ENCODE peak calls at places on chromosomes 11 and 22, in eight cellular contexts. V is colonic mucosa, M is C1 segment of cervical spinal cord, C is cardiac muscle cell, H is ACHN, W is GM04503, S is left cardiac atrium, D is caudate nucleus. Z is an unnamed sample.

GRCh38 chr11:1983601-1983961 is 14.1 kb downstream of the H19 start:
- DNase-seq in V (no peak), M (no peak), C (no peak), H (no peak), W (no peak), S (no peak), D (no peak), Z (peak)

GRCh38 chr11:42085736-42086135 is 626.3 kb upstream of the LRRC4C start:
- DNase-seq in V (no peak), M (peak), C (no peak), H (no peak), W (no peak), S (no peak), D (no peak), Z (no peak)

GRCh38 chr22:31734512-31734911 is 15.4 kb downstream of the PRR14L start:
- DNase-seq in V (no peak), M (no peak), C (peak), H (peak), W (no peak), S (no peak), D (no peak), Z (no peak)

GRCh38 chr22:27903805-27904473 is 15.1 kb downstream of the PITPNB start:
- DNase-seq in V (no peak), M (no peak), C (peak), H (no peak), W (no peak), S (no peak), D (no peak), Z (no peak)

GRCh38 chr11:21475276-21475675 is 717.6 kb upstream of the ANO5 start:
- DNase-seq in V (no peak), M (no peak), C (no peak), H (no peak), W (no peak), S (no peak), D (no peak), Z (no peak)

GRCh38 chr22:26756675-26757293 is 99.4 kb downstream of the MIAT start:
- DNase-seq in V (peak), M (peak), C (peak), H (peak), W (no peak), S (peak), D (peak), Z (peak)

GRCh38 chr11:44133335-44133946 is 38.0 kb downstream of the EXT2 start:
- DNase-seq in V (no peak), M (no peak), C (peak), H (peak), W (no peak), S (no peak), D (no peak), Z (no peak)

GRCh38 chr11:2777871-2778629 is 78.3 kb upstream of the KCNQ1OT1 start:
- DNase-seq in V (peak), M (no peak), C (no peak), H (no peak), W (no peak), S (peak), D (no peak), Z (peak)

GRCh38 chr11:65390099-65390941 is 3.9 kb downstream of the FRMD8 start:
- DNase-seq in V (no peak), M (no peak), C (peak), H (no peak), W (no peak), S (no peak), D (no peak), Z (no peak)

GRCh38 chr11:103326070-103326794 is 217.0 kb downstream of the DYNC2H1 start:
- DNase-seq in V (peak), M (no peak), C (peak), H (peak), W (peak), S (peak), D (no peak), Z (no peak)

GRCh38 chr22:43110444-43110926 is at the start of gene BIK:
- DNase-seq in V (peak), M (no peak), C (peak), H (peak), W (no peak), S (peak), D (no peak), Z (peak)

GRCh38 chr22:23036684-23037428 is 33.5 kb upstream of the GNAZ start:
- DNase-seq in V (no peak), M (no peak), C (peak), H (no peak), W (peak), S (no peak), D (no peak), Z (no peak)

GRCh38 chr11:19648321-19648720 is 64.3 kb upstream of the NAV2 start:
- DNase-seq in V (no peak), M (no peak), C (no peak), H (no peak), W (no peak), S (no peak), D (no peak), Z (no peak)

GRCh38 chr11:62667460-62667859 is 2.3 kb downstream of the CSKMT start:
- DNase-seq in V (no peak), M (no peak), C (no peak), H (no peak), W (no peak), S (no peak), D (no peak), Z (no peak)

GRCh38 chr22:22216450-22216959 is 28.1 kb upstream of the VPREB1 start:
- DNase-seq in V (no peak), M (no peak), C (no peak), H (no peak), W (no peak), S (no peak), D (no peak), Z (no peak)

GRCh38 chr11:102177974-102178631 is 67.9 kb downstream of the YAP1 start:
- DNase-seq in V (no peak), M (no peak), C (peak), H (peak), W (peak), S (no peak), D (no peak), Z (no peak)

GRCh38 chr22:39277135-39277607 is 32.4 kb upstream of the PDGFB start:
- DNase-seq in V (no peak), M (no peak), C (peak), H (no peak), W (no peak), S (no peak), D (no peak), Z (no peak)

GRCh38 chr11:9973921-9974320 is 310.0 kb downstream of the SWAP70 start:
- DNase-seq in V (no peak), M (no peak), C (no peak), H (no peak), W (no peak), S (no peak), D (no peak), Z (no peak)

GRCh38 chr11:116857316-116857715 is 19.9 kb upstream of the APOA1 start:
- DNase-seq in V (no peak), M (no peak), C (peak), H (no peak), W (no peak), S (no peak), D (no peak), Z (no peak)

GRCh38 chr11:76621866-76622265 is 48.7 kb downstream of the LRRC32 start:
- DNase-seq in V (no peak), M (no peak), C (peak), H (no peak), W (no peak), S (no peak), D (no peak), Z (no peak)

GRCh38 chr11:112584674-112585073 is 324.0 kb upstream of the PLET1 start:
- DNase-seq in V (no peak), M (no peak), C (no peak), H (no peak), W (no peak), S (no peak), D (no peak), Z (no peak)

GRCh38 chr11:94504689-94505293 is 7.5 kb upstream of the C11orf97 start:
- DNase-seq in V (no peak), M (no peak), C (peak), H (peak), W (no peak), S (no peak), D (no peak), Z (no peak)

GRCh38 chr11:45145421-45146071 is 893 bp upstream of the PRDM11 start:
- DNase-seq in V (peak), M (no peak), C (peak), H (no peak), W (no peak), S (peak), D (no peak), Z (peak)

GRCh38 chr22:44968736-44969135 is 41.1 kb downstream of the PHF21B start:
- DNase-seq in V (no peak), M (no peak), C (no peak), H (no peak), W (no peak), S (no peak), D (no peak), Z (no peak)

GRCh38 chr22:43745783-43746356 is 66.2 kb downstream of the EFCAB6 start:
- DNase-seq in V (no peak), M (no peak), C (no peak), H (no peak), W (no peak), S (no peak), D (no peak), Z (no peak)

GRCh38 chr11:72267956-72268617 is 24.1 kb upstream of the PHOX2A start:
- DNase-seq in V (no peak), M (no peak), C (no peak), H (no peak), W (no peak), S (no peak), D (no peak), Z (no peak)

GRCh38 chr11:35802221-35802620 is 139.6 kb downstream of the TRIM44 start:
- DNase-seq in V (no peak), M (no peak), C (no peak), H (no peak), W (no peak), S (no peak), D (no peak), Z (no peak)

GRCh38 chr11:103484545-103484944 is 375.3 kb downstream of the DYNC2H1 start:
- DNase-seq in V (no peak), M (no peak), C (no peak), H (peak), W (no peak), S (no peak), D (no peak), Z (no peak)

GRCh38 chr11:61700221-61700620 is 20.0 kb downstream of the DAGLA start:
- DNase-seq in V (peak), M (no peak), C (peak), H (peak), W (peak), S (no peak), D (no peak), Z (no peak)

GRCh38 chr11:118892515-118892914 is 8.8 kb downstream of the CXCR5 start:
- DNase-seq in V (no peak), M (no peak), C (no peak), H (no peak), W (no peak), S (no peak), D (no peak), Z (no peak)

GRCh38 chr11:109071712-109072524 is 350.1 kb upstream of the C11orf87 start:
- DNase-seq in V (no peak), M (no peak), C (peak), H (no peak), W (peak), S (peak), D (no peak), Z (no peak)

GRCh38 chr11:74534216-74534615 is 40.7 kb upstream of the LIPT2 start:
- DNase-seq in V (no peak), M (no peak), C (no peak), H (no peak), W (no peak), S (no peak), D (no peak), Z (no peak)

GRCh38 chr22:49161002-49161850 is 666.4 kb downstream of the BRD1 start:
- DNase-seq in V (no peak), M (no peak), C (no peak), H (no peak), W (no peak), S (no peak), D (no peak), Z (no peak)

GRCh38 chr22:45867118-45867905 is 109.7 kb downstream of the WNT7B start:
- DNase-seq in V (peak), M (no peak), C (peak), H (peak), W (no peak), S (no peak), D (no peak), Z (no peak)

GRCh38 chr11:44766112-44766971 is 39.6 kb downstream of the TSPAN18 start:
- DNase-seq in V (no peak), M (no peak), C (peak), H (no peak), W (peak), S (peak), D (no peak), Z (peak)

GRCh38 chr11:13963949-13964770 is 1.6 kb downstream of the SPON1 start:
- DNase-seq in V (peak), M (no peak), C (no peak), H (no peak), W (no peak), S (peak), D (peak), Z (peak)

GRCh38 chr11:107563702-107564101 is 1.8 kb downstream of the ALKBH8 start:
- DNase-seq in V (peak), M (no peak), C (peak), H (peak), W (no peak), S (no peak), D (no peak), Z (no peak)

GRCh38 chr11:126969865-126970479 is 30.6 kb downstream of the KIRREL3 start:
- DNase-seq in V (no peak), M (no peak), C (peak), H (peak), W (no peak), S (no peak), D (no peak), Z (no peak)

GRCh38 chr11:134668076-134668475 is 256.0 kb upstream of the B3GAT1 start:
- DNase-seq in V (no peak), M (no peak), C (no peak), H (no peak), W (no peak), S (no peak), D (no peak), Z (no peak)

Z was measured in Right ventricle myocardium superior.